ENCODE peak calls at places on chromosome 6, in six cellular contexts. E is endodermal cell, R is esophagus muscularis mucosa, W is DND-41, A is left lung, Q is SJCRH30. N is an unnamed sample.

GRCh38 chr6:129280719-129281118 is 397.8 kb downstream of the LAMA2 start:
- DNase-seq in E (no peak), R (no peak), W (peak; percentile 10), A (no peak), Q (peak; percentile 49), N (no peak)

GRCh38 chr6:102759415-102759814 is 1365.9 kb downstream of the GRIK2 start:
- DNase-seq in E (no peak), R (no peak), W (no peak), A (no peak), Q (no peak), N (no peak)

GRCh38 chr6:37535701-37536461 is 36.2 kb upstream of the CCDC167 start:
- DNase-seq in E (peak; percentile 79), R (no peak), W (no peak), A (no peak), Q (no peak), N (no peak)

GRCh38 chr6:128368213-128369000 is 152.0 kb downstream of the PTPRK start:
- DNase-seq in E (no peak), R (no peak), W (no peak), A (no peak), Q (no peak), N (no peak)

GRCh38 chr6:113881473-113881980 is 24.4 kb downstream of the MARCKS start:
- DNase-seq in E (no peak), R (no peak), W (no peak), A (no peak), Q (no peak), N (no peak)

GRCh38 chr6:118485601-118486550 is 62.2 kb upstream of the PLN start:
- DNase-seq in E (no peak), R (no peak), W (no peak), A (no peak), Q (no peak), N (no peak)

GRCh38 chr6:45072014-45072413 is 256.1 kb upstream of the RUNX2 start:
- DNase-seq in E (no peak), R (no peak), W (no peak), A (no peak), Q (no peak), N (no peak)

GRCh38 chr6:134014588-134015137 is 37.8 kb downstream of the SLC2A12 start:
- DNase-seq in E (no peak), R (no peak), W (no peak), A (no peak), Q (no peak), N (no peak)

GRCh38 chr6:137689377-137689776 is 177.7 kb upstream of the TNFAIP3 start:
- DNase-seq in E (no peak), R (no peak), W (no peak), A (no peak), Q (no peak), N (no peak)

GRCh38 chr6:15734118-15734897 is 71.5 kb upstream of the DTNBP1 start:
- DNase-seq in E (no peak), R (no peak), W (no peak), A (no peak), Q (no peak), N (no peak)

GRCh38 chr6:81751388-81752083 is 945 bp downstream of the TENT5A start:
- DNase-seq in E (peak; percentile 76), R (no peak), W (no peak), A (peak; percentile 72), Q (peak; percentile 65), N (no peak)

GRCh38 chr6:104473021-104473429 is 386.7 kb downstream of the HACE1 start:
- DNase-seq in E (peak; percentile 88), R (no peak), W (no peak), A (no peak), Q (no peak), N (no peak)

GRCh38 chr6:54878705-54879104 is 32.1 kb downstream of the FAM83B start:
- DNase-seq in E (no peak), R (no peak), W (no peak), A (no peak), Q (no peak), N (no peak)

GRCh38 chr6:27188206-27188884 is 59.2 kb upstream of the PRSS16 start:
- DNase-seq in E (peak; percentile 88), R (no peak), W (peak; percentile 52), A (peak; percentile 54), Q (peak; percentile 66), N (peak; percentile 19)

GRCh38 chr6:133991096-133991593 is 38.1 kb downstream of the TBPL1 start:
- DNase-seq in E (no peak), R (no peak), W (no peak), A (no peak), Q (peak; percentile 33), N (no peak)

GRCh38 chr6:5112065-5112799 is 27.1 kb downstream of the PPP1R3G start:
- DNase-seq in E (no peak), R (no peak), W (no peak), A (no peak), Q (peak; percentile 70), N (no peak)

GRCh38 chr6:1873781-1874180 is 264.1 kb downstream of the FOXC1 start:
- DNase-seq in E (no peak), R (no peak), W (no peak), A (no peak), Q (no peak), N (no peak)

GRCh38 chr6:116682334-116682712 is 1.3 kb downstream of the KPNA5 start:
- DNase-seq in E (no peak), R (no peak), W (peak; percentile 63), A (peak; percentile 56), Q (no peak), N (no peak)

GRCh38 chr6:14228571-14228970 is 111.0 kb downstream of the CD83 start:
- DNase-seq in E (no peak), R (no peak), W (peak; percentile 78), A (no peak), Q (no peak), N (no peak)

DNA sequence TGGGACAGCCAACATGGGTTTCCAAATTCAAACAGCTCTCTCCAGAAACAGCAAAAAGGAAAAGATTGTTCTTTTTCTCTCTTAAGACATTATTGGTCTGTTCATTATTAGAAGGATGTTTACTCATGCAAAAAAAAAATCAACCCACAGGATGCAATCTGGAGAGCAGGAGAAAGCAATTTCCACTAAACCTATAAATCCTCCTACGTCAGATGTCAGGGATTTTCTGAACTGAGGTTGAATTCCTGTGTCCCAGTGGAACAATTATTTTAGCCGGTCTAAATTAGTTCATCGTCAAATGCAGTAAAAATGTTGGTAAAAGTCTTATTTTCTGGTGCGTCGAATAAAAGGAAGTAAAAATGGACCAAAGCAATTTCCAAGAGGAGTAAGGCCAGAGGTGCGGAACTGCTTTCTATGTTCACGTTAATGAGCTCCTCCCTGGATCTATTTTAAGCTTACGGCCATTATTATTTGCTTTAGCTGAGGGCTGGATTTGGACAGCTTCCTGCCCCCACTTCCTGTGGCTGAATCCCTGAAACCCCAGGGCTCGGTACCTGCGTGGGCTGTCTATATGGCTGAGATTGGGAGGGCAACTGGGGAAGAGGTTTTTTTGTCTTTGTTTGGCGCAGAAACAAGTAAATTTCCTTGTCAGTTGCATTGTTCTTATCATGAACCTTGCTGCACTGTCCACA is at the start of gene GABRR1:
- DNase-seq in E (no peak), R (no peak), W (no peak), A (no peak), Q (peak; percentile 53), N (no peak)
- H3K4me3 ChIP-seq in E (no peak within 1 kb of the TSS), R (no peak within 1 kb of the TSS), W (no peak within 1 kb of the TSS), A (no peak within 1 kb of the TSS), Q (peak within 1 kb of the TSS; percentile 39), N (no peak within 1 kb of the TSS)

DNA sequence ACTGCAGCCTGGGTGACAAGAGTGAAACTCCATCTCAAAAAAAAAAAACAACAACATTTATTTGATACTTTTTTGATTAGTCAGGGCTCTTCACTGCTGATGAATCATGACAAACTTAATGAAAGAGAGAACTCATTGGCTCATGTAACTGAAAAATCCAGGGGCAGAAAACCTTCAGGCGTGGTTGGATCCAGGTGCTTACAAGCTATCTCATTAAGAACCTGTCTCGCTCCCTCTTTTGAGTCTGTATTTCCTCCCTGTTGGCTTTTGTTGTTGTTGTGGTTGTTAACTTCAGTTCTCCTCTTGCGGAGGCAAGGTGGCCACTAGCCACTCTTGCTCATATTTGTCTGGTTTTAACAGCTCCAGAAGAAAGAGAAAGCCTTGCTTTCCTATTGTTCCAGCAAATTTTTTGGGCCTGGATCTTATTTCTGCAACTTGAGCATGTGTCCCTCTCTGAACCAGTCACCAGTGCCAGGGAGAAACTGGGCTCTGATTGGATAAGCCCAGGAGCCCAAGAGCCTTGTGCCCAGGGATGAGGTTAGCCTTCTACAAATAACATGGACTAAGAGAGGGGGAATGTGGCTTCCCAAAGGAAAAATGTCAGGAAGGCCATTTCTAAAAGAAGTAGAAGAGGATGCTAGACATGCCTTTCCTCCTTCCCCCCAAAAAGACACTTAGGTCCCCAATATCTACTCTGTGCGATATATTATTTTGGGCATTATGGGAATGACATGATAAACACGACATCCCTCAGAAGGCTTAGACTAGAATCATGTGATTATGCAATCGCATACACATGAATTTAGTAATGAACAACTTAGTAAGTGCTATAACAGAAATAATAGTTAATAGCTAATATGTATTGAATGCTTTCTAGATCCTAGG is 64.5 kb downstream of the PHACTR2 start:
- DNase-seq in E (no peak), R (no peak), W (no peak), A (no peak), Q (no peak), N (no peak)
- H3K4me1 ChIP-seq in E (peaks cover 32% of the 10 kb centered on the region), R (peaks cover 45% of the 10 kb centered on the region), W (no peaks in the 10 kb centered on the region), A (peaks cover 46% of the 10 kb centered on the region), Q (peaks cover 19% of the 10 kb centered on the region), N (peaks cover 9% of the 10 kb centered on the region)

GRCh38 chr6:168380956-168381605 is 59.9 kb upstream of the SMOC2 start:
- DNase-seq in E (no peak), R (no peak), W (no peak), A (no peak), Q (no peak), N (no peak)
- H3K9me3 ChIP-seq in E (peaks cover 28% of the 10 kb centered on the region), R (no peaks in the 10 kb centered on the region), W (peaks cover 57% of the 10 kb centered on the region), A (no peaks in the 10 kb centered on the region), Q (no peaks in the 10 kb centered on the region), N (no peaks in the 10 kb centered on the region)

GRCh38 chr6:28711325-28711724 is 185.6 kb downstream of the GPX5 start:
- DNase-seq in E (no peak), R (no peak), W (no peak), A (no peak), Q (no peak), N (no peak)

GRCh38 chr6:28707387-28708282 is 182.0 kb downstream of the GPX5 start:
- DNase-seq in E (no peak), R (no peak), W (no peak), A (no peak), Q (no peak), N (no peak)

GRCh38 chr6:28709478-28710349 is 184.0 kb downstream of the GPX5 start:
- DNase-seq in E (peak; percentile 80), R (peak; percentile 86), W (no peak), A (no peak), Q (no peak), N (no peak)

GRCh38 chr6:28712982-28713381 is 187.3 kb downstream of the GPX5 start:
- DNase-seq in E (no peak), R (no peak), W (no peak), A (no peak), Q (no peak), N (no peak)

DNA sequence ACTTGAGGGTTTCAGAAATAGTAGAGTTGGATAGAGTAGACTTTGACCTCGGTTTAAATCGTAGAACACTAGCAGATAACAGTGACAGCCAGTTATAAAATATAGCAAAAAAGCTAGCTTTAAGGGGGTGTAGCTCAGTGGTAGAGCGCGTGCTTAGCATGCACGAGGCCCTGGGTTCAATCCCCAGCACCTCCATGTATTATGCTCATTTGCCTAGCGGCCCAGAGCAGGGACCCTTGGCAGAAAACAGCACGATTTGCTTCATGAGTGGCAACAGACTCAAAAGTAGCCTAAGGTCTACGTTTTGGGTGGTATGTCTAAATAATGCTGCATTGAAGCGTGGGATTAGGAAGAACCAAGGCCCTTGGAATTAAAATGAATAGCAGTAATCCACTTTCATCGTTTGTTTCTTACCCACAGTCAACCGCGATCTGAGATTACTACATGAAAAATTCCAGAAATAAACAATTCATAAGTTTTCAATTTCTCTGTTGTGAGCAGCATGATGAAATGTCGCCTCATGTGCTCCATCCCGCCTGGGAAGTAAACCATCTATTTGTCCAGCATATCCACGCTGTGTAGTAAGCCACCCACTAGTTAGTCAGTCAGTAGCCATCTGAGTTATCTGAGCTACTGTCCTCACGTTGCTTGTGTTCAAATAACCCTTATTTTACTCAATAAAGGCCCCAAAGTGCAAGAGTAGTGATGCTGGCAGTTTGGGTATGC is 184.9 kb downstream of the GPX5 start:
- DNase-seq in E (peak; percentile 89), R (peak; percentile 70), W (no peak), A (no peak), Q (peak; percentile 8), N (no peak)
- H3K4me3 ChIP-seq in E (peak overlapping the region; percentile 96), R (no peak overlapping the region), W (no peak overlapping the region), A (no peak overlapping the region), Q (no peak overlapping the region), N (no peak overlapping the region)

N was measured in ascending aorta.